ENCODE peak calls at places on chromosomes 16 and 17, in eight cellular contexts. J is iPS DF 6.9, Z is stomach, S is dorsolateral prefrontal cortex, I is small intestine, N is tibial artery, C is left ventricle myocardium inferior, K is fibroblast of lung. T is an unnamed sample.
A peak's percentile ranks its signal among the peaks of the same experiment; 100 is the strongest.

GRCh38 chr16:70610273-70611223 is 35.8 kb upstream of the IL34 start:
- DNase-seq in J (no peak), Z (no peak), S (no peak), I (peak; percentile 47), N (no peak), C (no peak), K (no peak), T (no peak)

GRCh38 chr16:58022601-58023371 is 2.8 kb upstream of the MMP15 start:
- DNase-seq in J (no peak), Z (peak; percentile 87), S (peak; percentile 82), I (peak; percentile 37), N (peak; percentile 84), C (peak; percentile 81), K (peak; percentile 77), T (no peak)

GRCh38 chr17:65723356-65723928 is 162.0 kb upstream of the AXIN2 start:
- DNase-seq in J (no peak), Z (no peak), S (no peak), I (no peak), N (no peak), C (no peak), K (peak; percentile 20), T (no peak)

GRCh38 chr17:35791681-35792350 is 3.6 kb downstream of the MMP28 start:
- DNase-seq in J (no peak), Z (no peak), S (no peak), I (no peak), N (no peak), C (no peak), K (no peak), T (no peak)

GRCh38 chr17:61394630-61395408 is 4.8 kb upstream of the TBX2 start:
- DNase-seq in J (no peak), Z (no peak), S (no peak), I (no peak), N (peak; percentile 66), C (no peak), K (peak; percentile 51), T (no peak)

GRCh38 chr16:1078579-1079021 is 6.1 kb downstream of the SSTR5 start:
- DNase-seq in J (no peak), Z (peak; percentile 91), S (no peak), I (peak; percentile 76), N (peak; percentile 93), C (no peak), K (peak; percentile 6), T (no peak)

GRCh38 chr17:48626470-48627241 is 498 bp upstream of the HOXB9 start:
- DNase-seq in J (no peak), Z (no peak), S (no peak), I (no peak), N (no peak), C (no peak), K (no peak), T (peak; percentile 40)

GRCh38 chr17:45086346-45086745 is 25.2 kb downstream of the NMT1 start:
- DNase-seq in J (no peak), Z (no peak), S (no peak), I (no peak), N (no peak), C (no peak), K (no peak), T (no peak)

GRCh38 chr16:58057126-58057525 is 31.6 kb downstream of the MMP15 start:
- DNase-seq in J (no peak), Z (no peak), S (no peak), I (no peak), N (no peak), C (no peak), K (no peak), T (no peak)

GRCh38 chr17:39626671-39627169 is at the start of gene PPP1R1B:
- DNase-seq in J (no peak), Z (no peak), S (peak; percentile 63), I (peak; percentile 52), N (no peak), C (no peak), K (no peak), T (no peak)

GRCh38 chr17:62597920-62598319 is 29.6 kb upstream of the MRC2 start:
- DNase-seq in J (no peak), Z (no peak), S (no peak), I (no peak), N (no peak), C (no peak), K (peak; percentile 52), T (no peak)

GRCh38 chr17:50144845-50145531 is 5.5 kb downstream of the PPP1R9B start:
- DNase-seq in J (no peak), Z (peak; percentile 44), S (no peak), I (no peak), N (no peak), C (no peak), K (no peak), T (peak; percentile 39)

GRCh38 chr16:77833906-77834599 is 45.7 kb downstream of the VAT1L start:
- DNase-seq in J (no peak), Z (no peak), S (no peak), I (no peak), N (no peak), C (no peak), K (peak; percentile 59), T (no peak)

GRCh38 chr16:10964891-10965326 is 20.5 kb downstream of the CLEC16A start:
- DNase-seq in J (no peak), Z (no peak), S (no peak), I (no peak), N (no peak), C (no peak), K (no peak), T (peak; percentile 32)

GRCh38 chr16:1920727-1921155 is 2.5 kb upstream of the HS3ST6 start:
- DNase-seq in J (peak; percentile 41), Z (peak; percentile 64), S (no peak), I (peak; percentile 52), N (no peak), C (no peak), K (peak; percentile 4), T (no peak)

GRCh38 chr17:51258756-51259573 is 884 bp downstream of the MBTD1 start:
- DNase-seq in J (no peak), Z (no peak), S (no peak), I (peak; percentile 16), N (no peak), C (no peak), K (no peak), T (no peak)

GRCh38 chr16:87713469-87714229 is 52.1 kb downstream of the KLHDC4 start:
- DNase-seq in J (no peak), Z (no peak), S (no peak), I (no peak), N (no peak), C (no peak), K (no peak), T (peak; percentile 30)

GRCh38 chr16:31330553-31330890 is 24.5 kb upstream of the ITGAX start:
- DNase-seq in J (no peak), Z (no peak), S (no peak), I (no peak), N (no peak), C (no peak), K (no peak), T (no peak)

GRCh38 chr16:70644763-70645597 is 1.4 kb upstream of the IL34 start:
- DNase-seq in J (no peak), Z (no peak), S (no peak), I (no peak), N (no peak), C (no peak), K (no peak), T (no peak)

DNA sequence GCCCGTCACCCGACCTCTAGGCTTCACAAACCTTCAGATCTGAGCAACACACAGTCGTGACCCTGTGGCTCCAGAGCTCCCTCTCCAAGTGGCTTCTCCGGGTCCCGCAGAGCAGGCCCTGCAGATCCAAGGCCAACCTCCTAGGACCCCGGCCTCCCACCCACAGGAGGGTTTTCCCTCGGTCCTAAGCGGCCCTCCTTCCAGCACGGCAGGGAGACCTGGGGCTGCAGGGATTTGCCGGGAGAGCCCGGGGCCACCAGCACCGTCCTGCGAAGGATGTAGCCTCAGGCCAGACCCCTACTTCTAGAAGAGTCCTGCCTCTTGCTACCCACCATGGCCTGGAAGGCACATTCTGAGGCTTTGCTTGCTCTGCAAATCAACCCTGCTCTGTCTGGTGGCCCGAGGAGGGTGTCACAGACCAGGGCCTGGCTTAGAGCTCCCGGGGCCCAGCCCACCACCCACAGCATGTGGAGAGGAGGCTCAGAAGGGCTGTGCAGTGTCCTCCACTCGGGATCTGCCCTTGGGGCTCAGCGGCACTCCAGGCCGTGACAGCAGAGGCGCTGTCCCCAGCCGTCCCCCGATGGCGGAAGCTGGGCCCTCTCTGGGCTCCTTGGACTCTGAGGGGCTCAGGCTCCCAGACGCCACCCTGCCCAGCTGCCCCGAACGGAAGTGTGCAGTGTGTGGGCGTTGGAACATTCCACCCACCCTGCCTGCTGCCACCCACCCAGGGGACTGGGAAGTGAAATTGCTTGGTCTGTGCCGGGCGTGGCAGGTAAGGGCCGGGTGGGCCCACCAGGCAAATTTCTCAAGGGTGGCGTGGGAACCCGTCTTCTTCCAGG is 28.8 kb upstream of the ACSF3 start:
- DNase-seq in J (no peak), Z (no peak), S (no peak), I (no peak), N (no peak), C (no peak), K (no peak), T (no peak)
- H3K27me3 ChIP-seq in J (no peaks in the 10 kb centered on the region), Z (peaks cover 4% of the 10 kb centered on the region), S (no peaks in the 10 kb centered on the region), I (peaks cover 3% of the 10 kb centered on the region), N (peaks cover 80% of the 10 kb centered on the region), C (peaks cover 90% of the 10 kb centered on the region), K (peaks cover 10% of the 10 kb centered on the region), T (no peaks in the 10 kb centered on the region)

DNA sequence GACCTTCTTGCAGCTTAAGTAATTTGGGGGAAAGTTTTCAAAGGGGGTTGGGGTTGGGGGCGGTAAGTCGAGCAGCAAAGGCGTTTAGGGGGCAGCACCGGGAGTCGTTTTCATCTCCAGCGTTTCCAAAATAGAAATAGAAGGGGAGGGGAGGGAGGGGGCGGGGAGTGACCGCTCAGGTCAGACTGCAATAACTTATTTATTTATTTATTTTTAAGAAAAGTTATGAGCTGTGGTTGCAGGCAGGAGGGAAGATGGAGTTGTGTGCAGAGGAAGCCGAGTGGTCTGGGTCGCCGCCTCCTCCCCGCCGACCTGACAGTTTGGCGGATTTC is 1.5 kb downstream of the SOX9 start:
- DNase-seq in J (no peak), Z (no peak), S (no peak), I (no peak), N (no peak), C (no peak), K (no peak), T (no peak)
- H3K27me3 ChIP-seq in J (peaks cover 27% of the 10 kb centered on the region), Z (peaks cover 38% of the 10 kb centered on the region), S (no peaks in the 10 kb centered on the region), I (no peaks in the 10 kb centered on the region), N (peaks cover 25% of the 10 kb centered on the region), C (peaks cover 81% of the 10 kb centered on the region), K (peaks cover 18% of the 10 kb centered on the region), T (peaks cover 4% of the 10 kb centered on the region)

DNA sequence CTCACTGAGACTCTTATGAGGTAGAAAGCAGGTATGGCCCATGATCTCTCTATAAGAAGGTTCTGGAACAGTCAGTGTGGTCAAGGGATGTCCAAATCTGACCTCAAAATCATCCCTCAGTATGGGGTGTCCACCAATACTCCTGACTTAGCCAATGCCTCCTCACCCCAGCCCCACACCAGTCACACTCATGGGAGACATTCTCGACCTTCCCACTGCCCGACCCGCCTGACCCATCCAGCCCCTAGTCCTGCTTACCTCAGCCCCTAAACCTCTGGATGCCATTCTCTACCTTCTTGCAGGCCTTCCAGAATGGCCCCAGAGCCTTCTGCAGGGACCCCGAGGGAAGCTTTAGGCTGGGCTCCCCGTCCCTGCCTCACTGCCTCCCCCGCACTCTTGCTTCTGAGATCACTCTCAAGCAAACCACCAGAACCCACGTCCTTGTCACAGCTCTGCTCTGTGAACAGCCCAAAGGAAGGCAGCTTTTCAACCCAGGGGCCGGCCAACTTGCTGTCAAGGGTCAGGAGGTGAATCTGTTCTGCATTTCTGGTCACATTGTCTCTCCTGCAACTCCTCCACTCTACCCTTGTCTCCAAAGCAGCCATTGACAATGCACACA is 44.9 kb upstream of the RBFOX3 start:
- DNase-seq in J (no peak), Z (peak; percentile 11), S (no peak), I (no peak), N (peak; percentile 39), C (no peak), K (no peak), T (no peak)
- H3K27me3 ChIP-seq in J (no peaks in the 10 kb centered on the region), Z (no peaks in the 10 kb centered on the region), S (no peaks in the 10 kb centered on the region), I (no peaks in the 10 kb centered on the region), N (peaks cover 44% of the 10 kb centered on the region), C (peaks cover 84% of the 10 kb centered on the region), K (no peaks in the 10 kb centered on the region), T (peaks cover 14% of the 10 kb centered on the region)

GRCh38 chr17:72423286-72423589 is 302.4 kb downstream of the SOX9 start:
- DNase-seq in J (no peak), Z (no peak), S (no peak), I (no peak), N (no peak), C (no peak), K (no peak), T (no peak)
- H3K27me3 ChIP-seq in J (no peaks in the 10 kb centered on the region), Z (no peaks in the 10 kb centered on the region), S (no peaks in the 10 kb centered on the region), I (no peaks in the 10 kb centered on the region), N (no peaks in the 10 kb centered on the region), C (peaks cover 9% of the 10 kb centered on the region), K (no peaks in the 10 kb centered on the region), T (no peaks in the 10 kb centered on the region)

T was measured in CD8-positive, alpha-beta memory T cell.